ENCODE peak calls at places on chromosomes 11 and 22, in six cellular contexts. I, D, F, Q, R and K are unnamed samples.

GRCh38 chr22:23682082-23682481 is 8.7 kb upstream of the RGL4 start:
- DNase-seq in I (no peak), D (no peak), F (no peak), Q (no peak), R (no peak), K (no peak)

GRCh38 chr11:43976863-43977262 is 34.4 kb downstream of the C11orf96 start:
- DNase-seq in I (no peak), D (no peak), F (no peak), Q (no peak), R (no peak), K (no peak)

GRCh38 chr11:13043912-13044628 is 35.0 kb downstream of the RASSF10 start:
- DNase-seq in I (no peak), D (no peak), F (no peak), Q (no peak), R (no peak), K (no peak)

GRCh38 chr22:39727541-39727940 is 157.0 kb downstream of the CACNA1I start:
- DNase-seq in I (peak; percentile 31), D (peak; percentile 51), F (no peak), Q (no peak), R (no peak), K (no peak)

GRCh38 chr11:69516526-69516925 is 35.1 kb downstream of the LINC01488 start:
- DNase-seq in I (no peak), D (no peak), F (no peak), Q (no peak), R (no peak), K (no peak)

GRCh38 chr11:73306069-73306468 is 2.0 kb upstream of the ARHGEF17 start:
- DNase-seq in I (no peak), D (no peak), F (no peak), Q (no peak), R (no peak), K (no peak)

GRCh38 chr22:40462195-40462988 is 92.0 kb downstream of the SGSM3 start:
- DNase-seq in I (no peak), D (no peak), F (no peak), Q (no peak), R (no peak), K (no peak)

GRCh38 chr11:81010631-81011030 is 1569.8 kb upstream of the TENM4 start:
- DNase-seq in I (no peak), D (no peak), F (no peak), Q (no peak), R (no peak), K (no peak)

GRCh38 chr11:93049740-93050139 is 80.3 kb downstream of the MTNR1B start:
- DNase-seq in I (no peak), D (no peak), F (no peak), Q (no peak), R (no peak), K (no peak)

GRCh38 chr11:12449961-12450715 is 72.8 kb downstream of the PARVA start:
- DNase-seq in I (peak; percentile 36), D (no peak), F (no peak), Q (no peak), R (no peak), K (no peak)

GRCh38 chr22:30871391-30872281 is 96.9 kb downstream of the MORC2 start:
- DNase-seq in I (no peak), D (peak; percentile 39), F (no peak), Q (no peak), R (no peak), K (peak; percentile 4)

GRCh38 chr22:41857160-41857859 is 24.4 kb downstream of the SREBF2 start:
- DNase-seq in I (peak; percentile 65), D (no peak), F (no peak), Q (peak; percentile 38), R (peak; percentile 29), K (peak; percentile 59)

GRCh38 chr22:38111941-38112355 is 1.5 kb upstream of the BAIAP2L2 start:
- DNase-seq in I (no peak), D (peak; percentile 78), F (no peak), Q (no peak), R (no peak), K (no peak)

GRCh38 chr11:59822989-59823566 is 12.5 kb upstream of the MRPL16 start:
- DNase-seq in I (peak; percentile 68), D (no peak), F (no peak), Q (peak; percentile 73), R (no peak), K (peak; percentile 12)

GRCh38 chr11:2928605-2929510 is at the start of gene PHLDA2:
- DNase-seq in I (peak; percentile 77), D (peak; percentile 89), F (no peak), Q (peak; percentile 72), R (no peak), K (no peak)

GRCh38 chr11:2930705-2931415 is 1.6 kb upstream of the PHLDA2 start:
- DNase-seq in I (peak; percentile 28), D (peak; percentile 94), F (peak; percentile 80), Q (peak; percentile 89), R (peak; percentile 86), K (peak; percentile 41)

GRCh38 chr11:2931416-2931746 is 2.2 kb upstream of the PHLDA2 start:
- DNase-seq in I (no peak), D (no peak), F (no peak), Q (no peak), R (no peak), K (no peak)

GRCh38 chr11:2929511-2929879 is 275 bp upstream of the PHLDA2 start:
- DNase-seq in I (peak; percentile 77), D (peak; percentile 93), F (peak; percentile 52), Q (peak; percentile 70), R (peak; percentile 68), K (no peak)

GRCh38 chr11:2929880-2930704 is 872 bp upstream of the PHLDA2 start:
- DNase-seq in I (peak; percentile 63), D (peak; percentile 87), F (no peak), Q (peak; percentile 46), R (peak; percentile 69), K (no peak)
- TF ChIP-seq CTCF in I (peak; percentile 45), D (no peak), F (no peak), Q (peak; percentile 0), R (no peak), K (peak; percentile 28)

GRCh38 chr11:79348976-79349682 is 91.7 kb downstream of the TENM4 start:
- DNase-seq in I (no peak), D (no peak), F (no peak), Q (no peak), R (no peak), K (no peak)

GRCh38 chr11:79353706-79354105 is 87.1 kb downstream of the TENM4 start:
- DNase-seq in I (peak; percentile 26), D (no peak), F (no peak), Q (no peak), R (no peak), K (no peak)

DNA sequence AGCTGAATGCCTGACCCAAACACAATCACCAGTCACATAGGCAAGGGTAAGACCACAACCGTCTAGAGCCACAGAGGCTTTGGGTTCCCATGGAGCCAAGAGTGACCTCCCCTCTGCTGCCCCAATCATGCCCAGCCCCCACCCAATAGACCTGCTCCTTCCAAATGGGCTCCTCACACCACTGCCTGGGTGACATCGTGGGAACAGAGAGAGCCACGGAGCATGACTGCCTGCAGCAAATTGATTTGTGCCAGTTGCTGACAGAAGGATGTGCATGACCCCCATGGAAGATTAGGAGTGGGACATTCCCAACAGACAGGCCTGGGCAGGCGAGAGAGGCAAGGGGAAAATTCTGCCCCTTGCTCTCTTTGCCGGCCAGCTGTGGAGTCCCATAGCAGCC is 88.5 kb downstream of the TENM4 start:
- DNase-seq in I (no peak), D (no peak), F (no peak), Q (no peak), R (no peak), K (no peak)
- H3K4me1 ChIP-seq in I (peaks cover 2% of the 10 kb centered on the region), D (no peaks in the 10 kb centered on the region), F (no peaks in the 10 kb centered on the region), Q (no peaks in the 10 kb centered on the region), R (no peaks in the 10 kb centered on the region), K (no peaks in the 10 kb centered on the region)

GRCh38 chr11:65392186-65392829 is 5.9 kb downstream of the FRMD8 start:
- DNase-seq in I (no peak), D (no peak), F (no peak), Q (no peak), R (no peak), K (peak; percentile 36)

GRCh38 chr11:65388731-65389130 is 2.3 kb downstream of the FRMD8 start:
- DNase-seq in I (no peak), D (no peak), F (no peak), Q (no peak), R (no peak), K (no peak)

GRCh38 chr11:65389294-65389980 is 3.0 kb downstream of the FRMD8 start:
- DNase-seq in I (no peak), D (no peak), F (no peak), Q (no peak), R (no peak), K (no peak)

GRCh38 chr11:65391007-65391406 is 4.6 kb downstream of the FRMD8 start:
- DNase-seq in I (peak; percentile 36), D (no peak), F (no peak), Q (no peak), R (no peak), K (no peak)

DNA sequence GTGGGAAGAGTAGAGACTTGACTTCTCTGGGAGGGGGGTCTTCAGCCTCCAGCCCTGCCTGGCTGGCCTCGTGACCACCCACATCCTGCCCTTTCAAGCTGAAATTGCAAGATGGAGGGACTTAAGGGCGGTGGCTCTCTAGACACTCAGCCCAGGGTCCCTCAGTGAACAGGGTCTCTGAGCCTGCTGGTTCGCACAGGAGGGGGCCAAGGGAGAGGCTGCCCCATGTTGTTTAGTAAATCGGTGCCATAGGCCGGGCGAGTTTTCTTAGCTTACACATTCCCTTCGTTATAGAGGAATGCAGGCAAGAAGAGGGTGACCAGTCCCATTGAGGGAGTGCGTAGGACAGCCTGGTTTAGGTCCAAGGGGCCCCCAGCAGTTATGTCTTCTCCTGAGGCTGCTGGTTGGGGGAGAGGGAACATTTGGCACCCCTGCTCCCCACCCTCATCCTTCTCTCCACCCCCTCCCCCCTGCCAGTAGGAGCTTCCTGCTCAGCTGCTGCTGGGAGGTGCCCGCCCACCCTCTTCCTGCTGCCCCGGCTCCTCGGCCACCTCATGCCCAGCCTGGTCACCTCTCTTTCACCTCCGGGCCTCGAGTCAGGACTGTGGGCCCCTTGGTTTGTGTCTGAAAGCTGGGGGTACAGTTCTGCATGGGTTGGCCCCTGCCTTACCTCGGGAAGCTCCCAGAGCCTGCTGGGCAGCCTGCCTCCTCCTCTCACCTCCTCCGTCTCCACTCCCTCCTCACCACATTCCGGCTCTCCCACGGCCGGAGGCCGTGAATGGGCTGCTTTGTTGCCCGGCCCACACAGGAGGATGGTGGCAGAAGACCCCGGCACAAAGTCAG is 3.9 kb downstream of the FRMD8 start:
- DNase-seq in I (no peak), D (no peak), F (peak; percentile 49), Q (no peak), R (no peak), K (no peak)
- H3K4me3 ChIP-seq in I (peak overlapping the region; percentile 17), D (peak overlapping the region; percentile 3), F (peak overlapping the region; percentile 23), Q (no peak overlapping the region), R (no peak overlapping the region), K (no peak overlapping the region)

DNA sequence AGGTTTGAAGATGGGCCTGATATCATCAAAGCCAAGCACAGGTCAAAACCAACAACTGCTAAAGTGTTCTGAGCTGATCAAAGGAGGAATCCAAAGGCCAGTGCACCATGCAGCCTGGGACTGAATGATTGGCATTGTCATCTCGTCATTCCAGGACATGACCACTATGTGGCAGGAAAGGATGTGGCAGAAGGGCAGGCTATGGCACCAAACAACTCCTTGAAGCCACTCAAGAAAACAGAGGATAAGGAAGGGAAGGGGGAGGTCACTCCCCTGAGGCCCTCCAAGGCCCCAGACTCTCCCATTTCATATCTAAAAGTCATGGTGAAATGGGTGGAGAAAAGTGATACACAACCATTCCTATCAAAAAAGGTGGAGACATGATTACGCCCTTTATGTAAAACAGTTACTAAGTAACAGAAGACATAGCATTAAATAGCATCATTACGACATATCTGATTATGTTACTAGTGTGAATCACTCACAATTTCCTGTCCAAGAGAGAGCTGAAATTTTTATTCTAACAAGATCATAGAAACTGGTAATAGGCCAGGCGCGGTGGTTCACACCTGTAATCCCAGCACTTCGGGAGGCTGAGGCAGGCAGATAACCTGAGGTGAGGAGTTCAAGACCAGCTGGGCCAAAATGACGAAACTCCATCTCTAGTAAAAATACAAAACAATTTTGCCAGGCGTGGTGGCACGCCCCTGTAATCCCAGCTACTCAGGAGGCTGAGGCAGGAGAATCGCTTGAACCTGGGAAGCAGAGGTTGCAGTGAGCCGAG is 49.3 kb downstream of the AHNAK start:
- DNase-seq in I (peak; percentile 66), D (peak; percentile 66), F (no peak), Q (peak; percentile 10), R (peak; percentile 30), K (peak; percentile 25)
- TF ChIP-seq CTCF in I (no peak), D (peak; percentile 33), F (peak; percentile 40), Q (peak; percentile 11), R (no peak), K (peak; percentile 44)